ENCODE peak calls at places on chromosomes 1 and 21, in four cellular contexts. C is Calu3, H is AG09309, X is GM12865. D is an unnamed sample.

GRCh38 chr1:207081106-207081505 is 7.6 kb upstream of the C4BPB start:
- DNase-seq in C (no peak), H (no peak), X (no peak), D (no peak)

GRCh38 chr1:167438171-167439138 is 79.9 kb downstream of the CD247 start:
- DNase-seq in C (no peak), H (no peak), X (no peak), D (no peak)

GRCh38 chr1:8147922-8148321 is 121.8 kb upstream of the ERRFI1 start:
- DNase-seq in C (no peak), H (no peak), X (no peak), D (no peak)

GRCh38 chr1:197837911-197838310 is 62.6 kb upstream of the DENND1B start:
- DNase-seq in C (peak; percentile 24), H (no peak), X (no peak), D (no peak)

GRCh38 chr1:37951041-37951782 is 4.4 kb upstream of the INPP5B start:
- DNase-seq in C (no peak), H (no peak), X (no peak), D (no peak)

GRCh38 chr1:223153177-223154119 is 10.4 kb upstream of the TLR5 start:
- DNase-seq in C (no peak), H (no peak), X (no peak), D (no peak)

GRCh38 chr1:67059331-67059730 is 5.4 kb upstream of the SLC35D1 start:
- DNase-seq in C (no peak), H (no peak), X (no peak), D (no peak)

GRCh38 chr1:23303524-23303923 is 40.6 kb downstream of the HNRNPR start:
- DNase-seq in C (no peak), H (no peak), X (no peak), D (no peak)

GRCh38 chr21:42512346-42513034 is 1.2 kb upstream of the SLC37A1 start:
- DNase-seq in C (no peak), H (no peak), X (no peak), D (no peak)

GRCh38 chr1:195773958-195774357 is 834.3 kb downstream of the KCNT2 start:
- DNase-seq in C (no peak), H (no peak), X (no peak), D (no peak)

GRCh38 chr1:245606157-245606725 is 451.5 kb downstream of the KIF26B start:
- DNase-seq in C (no peak), H (no peak), X (no peak), D (no peak)

GRCh38 chr1:70909262-70909817 is 138.3 kb downstream of the PTGER3 start:
- DNase-seq in C (no peak), H (no peak), X (no peak), D (no peak)

GRCh38 chr1:109630881-109631512 is 11.4 kb downstream of the AMPD2 start:
- DNase-seq in C (no peak), H (no peak), X (no peak), D (peak; percentile 11)

DNA sequence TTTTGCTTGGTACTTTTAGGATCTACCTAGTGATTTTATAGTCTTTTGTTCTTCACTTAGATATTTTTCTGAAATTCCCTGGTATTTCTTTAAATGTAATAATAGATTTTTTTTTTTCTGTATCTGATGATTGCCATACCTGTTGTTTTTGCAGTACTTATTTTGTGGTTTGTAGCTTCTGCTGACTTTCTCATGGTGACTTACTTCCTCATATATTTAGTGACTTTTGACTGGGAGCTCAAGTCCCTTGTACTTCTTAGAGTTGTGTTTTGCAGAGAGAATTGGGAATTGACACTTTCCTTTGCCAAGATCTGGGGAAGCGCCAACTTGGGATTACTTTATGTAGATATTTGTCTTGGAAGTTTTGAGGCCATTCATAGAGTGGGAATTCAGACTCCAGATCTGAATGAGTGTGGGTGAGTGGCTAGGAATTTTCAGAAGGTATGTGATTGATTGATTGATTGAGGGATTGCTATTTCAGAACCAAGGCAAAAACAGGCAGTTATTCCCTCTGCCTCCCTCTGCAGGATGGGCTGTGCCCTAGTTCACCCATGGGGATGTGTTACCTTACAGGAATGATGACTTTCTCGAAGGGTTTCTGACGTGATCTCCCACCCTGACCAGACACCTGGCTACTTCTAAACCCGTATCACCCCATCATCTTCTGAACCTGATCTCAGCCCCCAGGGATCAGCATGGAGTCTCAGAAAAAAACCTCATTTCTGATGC is 219.5 kb downstream of the URB2 start:
- DNase-seq in C (no peak), H (no peak), X (no peak), D (no peak)
- TF ChIP-seq CTCF in C (no peak), H (no peak), X (no peak), D (no peak)

DNA sequence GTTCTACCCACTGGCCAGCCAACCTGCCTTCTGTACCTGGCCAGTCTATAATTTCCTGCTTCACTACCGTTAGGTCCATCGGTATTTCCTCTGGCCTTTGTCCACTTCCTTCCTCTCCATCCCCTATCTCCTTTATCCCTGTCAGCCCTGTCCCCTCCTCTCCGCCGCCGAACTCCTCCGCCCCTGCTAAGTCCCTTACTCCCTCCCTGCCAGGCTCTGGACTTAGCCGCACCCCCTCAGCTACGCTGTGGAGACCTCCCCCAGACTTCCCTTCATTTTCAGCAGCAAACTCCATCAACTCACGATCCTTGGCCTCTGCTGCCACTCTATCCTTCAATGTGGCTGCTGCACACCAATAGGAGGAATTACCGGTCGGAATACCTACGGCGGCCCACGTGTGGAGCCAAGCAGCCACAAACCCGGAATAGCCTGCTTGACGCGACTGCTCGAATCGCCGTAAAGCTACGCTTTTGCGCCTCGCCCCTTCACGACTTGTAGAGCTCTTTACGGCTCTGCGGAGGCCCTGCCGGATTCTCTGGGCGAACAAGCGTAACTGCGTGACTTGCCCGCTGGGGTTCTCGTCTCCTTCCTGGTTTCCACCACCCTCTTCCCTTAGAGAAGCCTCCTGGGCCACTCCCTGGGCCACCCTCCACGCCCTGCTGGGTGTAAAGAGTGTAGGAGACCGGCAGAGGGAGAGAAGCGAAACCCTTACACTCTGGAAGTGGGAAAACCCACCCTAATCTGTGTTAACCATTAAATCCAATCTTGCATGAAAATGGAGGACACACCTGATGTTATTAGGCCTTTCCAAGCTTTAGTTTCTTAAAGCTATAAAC is at the start of gene ZNHIT6:
- DNase-seq in C (peak; percentile 92), H (peak; percentile 88), X (peak; percentile 97), D (peak; percentile 84)
- TF ChIP-seq CTCF in C (no peak), H (peak; percentile 46), X (peak; percentile 20), D (no peak)

GRCh38 chr1:156357977-156358376 is 11.0 kb upstream of the RHBG start:
- DNase-seq in C (no peak), H (no peak), X (no peak), D (no peak)

GRCh38 chr1:156356262-156356874 is 12.6 kb upstream of the RHBG start:
- DNase-seq in C (no peak), H (no peak), X (no peak), D (no peak)

GRCh38 chr1:156360534-156360933 is 8.5 kb upstream of the RHBG start:
- DNase-seq in C (no peak), H (no peak), X (no peak), D (no peak)

GRCh38 chr1:156356875-156357534 is 12.0 kb upstream of the RHBG start:
- DNase-seq in C (peak; percentile 93), H (no peak), X (peak; percentile 70), D (peak; percentile 88)

GRCh38 chr1:156359973-156360372 is 9.0 kb upstream of the RHBG start:
- DNase-seq in C (peak; percentile 24), H (no peak), X (peak; percentile 19), D (no peak)
- TF ChIP-seq CTCF in C (peak; percentile 16), H (peak; percentile 74), X (peak; percentile 4), D (peak; percentile 15)

DNA sequence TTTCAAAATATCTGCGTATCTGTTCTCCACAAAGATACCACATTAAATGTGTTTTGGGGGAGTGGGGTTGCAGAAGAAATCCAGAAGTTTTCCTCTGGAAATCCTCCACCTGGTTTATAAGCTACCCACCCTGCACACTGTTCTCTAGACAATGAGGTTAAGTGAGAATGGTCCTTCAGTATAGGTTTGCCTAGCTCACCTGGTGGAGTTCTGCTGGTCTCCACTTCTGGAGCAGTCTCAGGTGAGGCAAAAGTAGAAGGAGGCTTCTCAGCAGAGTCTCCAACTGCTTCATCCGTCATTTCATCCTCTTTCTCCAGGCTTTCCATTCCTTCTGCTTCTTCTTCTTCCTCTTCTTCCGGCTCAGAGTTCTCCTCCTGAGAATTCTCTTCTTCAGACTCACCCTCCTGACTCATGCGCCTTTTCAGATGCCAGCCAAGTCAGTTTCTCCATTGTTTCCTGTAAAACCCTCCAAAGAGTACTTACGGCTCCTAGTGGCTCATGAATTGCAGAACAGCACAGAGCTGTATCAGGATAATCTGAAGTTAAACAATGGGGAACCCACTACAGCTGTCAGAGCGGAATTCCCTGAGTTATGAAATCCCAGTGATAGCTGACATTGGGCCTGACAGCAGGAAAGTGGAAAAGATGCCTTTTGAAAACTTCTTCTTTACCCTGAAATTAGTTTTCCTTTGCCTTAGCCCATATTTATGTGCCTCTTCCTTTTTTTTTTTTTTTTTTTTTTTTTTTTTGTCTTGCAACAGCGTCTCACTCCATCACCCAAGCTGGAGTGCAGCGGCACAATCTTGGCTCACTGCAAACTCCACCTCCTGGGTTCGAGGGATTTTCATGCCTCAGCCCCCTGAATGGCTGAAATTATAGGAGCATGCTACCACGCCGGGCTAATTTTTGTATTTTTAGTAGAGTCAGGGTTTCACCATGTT is 38.5 kb downstream of the MSTO1 start:
- DNase-seq in C (peak; percentile 63), H (peak; percentile 79), X (no peak), D (no peak)
- TF ChIP-seq CTCF in C (peak; percentile 49), H (peak; percentile 79), X (no peak), D (no peak)

GRCh38 chr1:151060241-151061011 is at the start of gene MLLT11:
- DNase-seq in C (no peak), H (no peak), X (no peak), D (peak; percentile 37)
- TF ChIP-seq CTCF in C (no peak), H (no peak), X (no peak), D (no peak)

GRCh38 chr1:235088907-235089306 is 39.7 kb downstream of the TOMM20 start:
- DNase-seq in C (no peak), H (no peak), X (no peak), D (no peak)

GRCh38 chr1:235090406-235091069 is 38.1 kb downstream of the TOMM20 start:
- DNase-seq in C (no peak), H (no peak), X (no peak), D (no peak)

GRCh38 chr1:235093685-235094592 is 34.7 kb downstream of the TOMM20 start:
- DNase-seq in C (peak; percentile 87), H (no peak), X (peak; percentile 78), D (peak; percentile 84)

GRCh38 chr1:235095938-235096562 is 32.6 kb downstream of the TOMM20 start:
- DNase-seq in C (no peak), H (no peak), X (no peak), D (no peak)

DNA sequence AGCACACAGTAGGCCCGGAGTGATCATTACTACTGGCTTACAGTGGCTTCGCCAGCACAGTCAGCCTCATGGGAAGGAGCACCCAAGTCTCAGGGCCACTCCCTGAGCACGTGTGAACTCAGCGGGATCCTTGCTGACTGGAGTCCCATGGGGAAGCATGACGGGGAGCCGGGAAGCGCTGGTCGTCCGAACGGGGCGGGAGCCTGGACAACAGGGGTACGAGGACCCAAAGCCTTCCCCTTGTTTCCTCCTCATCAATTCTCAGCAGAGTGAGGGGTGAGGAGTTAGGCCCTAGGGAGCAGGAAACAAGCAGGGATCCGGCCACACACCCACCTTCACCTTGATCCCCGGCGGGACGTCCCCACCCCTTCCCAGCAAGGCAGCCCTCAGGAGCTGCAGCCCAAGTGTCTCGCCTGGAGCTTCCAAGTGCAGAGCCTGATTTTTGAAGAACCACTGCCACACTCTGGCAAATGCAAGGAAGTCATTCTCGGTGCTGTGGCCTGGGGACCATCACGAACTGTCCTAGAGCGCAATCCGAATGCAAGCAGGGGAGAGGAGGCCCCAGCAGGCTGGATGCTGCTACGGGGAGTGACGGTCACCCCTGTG is 35.5 kb downstream of the TOMM20 start:
- DNase-seq in C (peak; percentile 66), H (no peak), X (peak; percentile 38), D (no peak)
- TF ChIP-seq CTCF in C (no peak), H (peak; percentile 54), X (no peak), D (peak; percentile 36)